ENCODE peak calls at places on chromosomes 13 and 19, in four cellular contexts. Q, B, E and D are unnamed samples.

GRCh38 chr13:112469071-112469745 is 93.1 kb downstream of the SPACA7 start:
- DNase-seq in E (no peak), B (no peak), Q (no peak), D (no peak)

GRCh38 chr19:46368116-46368515 is 21.2 kb downstream of the PPP5C start:
- DNase-seq in E (no peak), Q (no peak), B (no peak), D (no peak)

GRCh38 chr13:29993716-29994488 is 143.5 kb upstream of the UBL3 start:
- DNase-seq in Q (no peak), E (no peak), B (no peak), D (no peak)

GRCh38 chr13:90447735-90448103 is 899.8 kb upstream of the MIR17HG start:
- DNase-seq in B (no peak), Q (peak), E (no peak), D (no peak)

GRCh38 chr13:97574926-97575325 is 141.0 kb downstream of the RAP2A start:
- DNase-seq in E (peak), Q (peak), B (peak), D (no peak)

GRCh38 chr13:86002921-86003488 is 203.8 kb upstream of the SLITRK6 start:
- DNase-seq in E (no peak), Q (no peak), B (no peak), D (no peak)

GRCh38 chr13:31240921-31241320 is 41.1 kb downstream of the B3GLCT start:
- DNase-seq in B (no peak), Q (no peak), E (no peak), D (no peak)

GRCh38 chr19:7595466-7596133 is at the start of gene CAMSAP3:
- DNase-seq in E (peak), Q (no peak), B (peak), D (peak)

GRCh38 chr19:4454952-4455738 is 2.4 kb downstream of the UBXN6 start:
- DNase-seq in B (peak), Q (no peak), E (no peak), D (no peak)

GRCh38 chr19:17848598-17849292 is 963 bp upstream of the JAK3 start:
- DNase-seq in E (no peak), Q (no peak), B (no peak), D (no peak)

GRCh38 chr19:7507884-7508283 is 8.0 kb upstream of the ZNF358 start:
- DNase-seq in E (peak), B (peak), Q (peak), D (no peak)

DNA sequence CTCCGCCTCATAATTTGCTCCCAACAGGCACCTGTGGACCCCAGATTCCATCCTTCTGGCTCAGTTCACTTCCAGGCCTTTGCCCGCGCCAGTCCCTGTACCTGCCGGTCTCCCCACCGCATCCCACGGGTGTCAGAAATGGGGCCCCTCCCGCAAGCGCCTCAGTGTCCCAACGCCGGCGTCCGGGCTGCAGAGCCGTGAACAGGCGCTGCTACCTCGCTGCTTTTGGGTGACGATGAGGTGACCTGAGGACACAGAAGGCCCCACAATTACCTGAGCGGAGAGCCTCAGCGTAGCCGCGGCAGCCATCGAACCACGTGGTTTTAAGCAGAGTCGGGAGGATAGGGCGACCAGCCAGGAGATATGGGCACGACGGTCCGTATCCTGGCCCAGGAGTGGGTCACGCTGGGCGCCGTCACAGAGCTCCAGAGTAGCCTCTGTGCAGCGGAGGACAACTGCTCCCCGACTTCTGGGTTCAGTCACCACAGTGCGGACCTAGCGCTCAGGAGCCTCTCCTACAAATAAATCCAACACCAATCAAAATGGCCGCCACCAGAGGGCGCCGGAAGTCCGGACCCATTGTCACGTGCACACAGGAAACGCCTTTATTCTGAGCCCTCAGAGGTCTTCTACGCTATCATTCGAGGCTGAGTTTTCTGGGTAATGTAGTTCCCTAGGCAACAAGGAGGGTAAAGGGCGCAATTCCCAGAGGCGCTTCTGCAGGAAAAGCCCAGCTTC is at the start of gene ZNF814:
- DNase-seq in Q (no peak), E (peak), B (no peak), D (peak)
- H3K27ac ChIP-seq in Q (no peak), E (peak), B (no peak), D (no peak)

GRCh38 chr19:55656552-55656951 is 1.7 kb downstream of the U2AF2 start:
- DNase-seq in Q (no peak), E (no peak), B (no peak), D (no peak)
- H3K9ac ChIP-seq in Q (peak), E (peak), B (peak), D (peak)

DNA sequence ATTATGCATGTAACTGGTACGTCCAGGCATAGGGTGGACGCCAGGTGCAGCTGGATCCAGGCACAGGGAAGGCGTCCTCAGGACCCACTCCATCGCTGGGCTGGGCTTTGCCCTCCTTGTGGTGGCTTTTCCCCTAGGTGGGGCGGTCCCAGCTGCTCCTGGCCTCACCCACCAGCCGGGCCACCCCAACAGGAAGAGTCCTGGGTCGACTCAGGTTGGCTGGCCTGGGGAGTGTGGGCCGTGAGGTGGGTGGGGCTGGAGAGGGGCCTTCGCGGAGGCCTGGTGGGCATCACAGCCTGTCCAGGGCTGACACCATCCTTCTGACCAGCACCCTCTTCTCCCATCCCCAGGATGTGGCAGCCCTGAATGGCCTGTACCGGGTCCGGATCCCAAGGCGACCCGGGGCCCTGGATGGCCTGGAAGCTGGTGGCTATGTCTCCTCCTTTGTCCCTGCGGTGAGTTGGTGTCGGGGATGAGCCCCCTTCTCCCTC is 3.2 kb upstream of the GARIN5A start:
- DNase-seq in B (no peak), E (no peak), Q (no peak), D (no peak)
- TF ChIP-seq POLR2AphosphoS5 in B (no peak), E (no peak), Q (no peak), D (no peak)

GRCh38 chr13:33879044-33879596 is 61.2 kb downstream of the RFC3 start:
- DNase-seq in B (no peak), E (no peak), Q (no peak), D (no peak)
- H3K27ac ChIP-seq in B (no peak), E (no peak), Q (no peak), D (no peak)

GRCh38 chr13:40230833-40231266 is 435.6 kb downstream of the FOXO1 start:
- DNase-seq in E (no peak), B (no peak), Q (no peak), D (no peak)
- H3K9ac ChIP-seq in E (no peak), B (no peak), Q (no peak), D (no peak)

GRCh38 chr13:80840313-80840976 is 499.5 kb upstream of the SPRY2 start:
- DNase-seq in Q (no peak), B (no peak), E (no peak), D (no peak)
- TF ChIP-seq POLR2AphosphoS5 in Q (no peak), B (no peak), E (no peak), D (no peak)